ENCODE peak calls at places on chromosomes 6 and 20, in five cellular contexts. Q, R, A, U and B are unnamed samples.

GRCh38 chr6:44223471-44224153 is at the start of gene SLC29A1:
- DNase-seq in R (no peak), U (peak; percentile 76), A (peak; percentile 97), Q (peak; percentile 76), B (peak; percentile 83)

GRCh38 chr20:15832512-15832911 is 740.7 kb downstream of the KIF16B start:
- DNase-seq in Q (no peak), A (no peak), R (no peak), U (no peak), B (no peak)

GRCh38 chr20:11112837-11113236 is 439.0 kb upstream of the JAG1 start:
- DNase-seq in Q (no peak), U (no peak), R (no peak), A (no peak), B (no peak)

GRCh38 chr6:148200302-148200701 is 142.3 kb upstream of the SASH1 start:
- DNase-seq in Q (no peak), A (no peak), U (peak; percentile 68), R (no peak), B (peak; percentile 88)

GRCh38 chr20:63530788-63531160 is 6.4 kb downstream of the PTK6 start:
- DNase-seq in U (peak; percentile 53), R (no peak), A (no peak), Q (no peak), B (no peak)

GRCh38 chr20:17630151-17630805 is 51.8 kb downstream of the RRBP1 start:
- DNase-seq in A (no peak), Q (no peak), U (no peak), R (no peak), B (no peak)

GRCh38 chr6:157791461-157791860 is 31.6 kb upstream of the SNX9 start:
- DNase-seq in A (no peak), Q (no peak), R (no peak), U (peak; percentile 49), B (no peak)

GRCh38 chr6:85416766-85417165 is 33.1 kb upstream of the NT5E start:
- DNase-seq in Q (no peak), R (no peak), A (no peak), U (no peak), B (no peak)

GRCh38 chr6:168441434-168442391 is 729 bp downstream of the SMOC2 start:
- DNase-seq in R (no peak), U (no peak), Q (no peak), A (no peak), B (no peak)

GRCh38 chr20:23047738-23048214 is 1.7 kb downstream of the THBD start:
- DNase-seq in R (no peak), U (peak; percentile 46), A (no peak), Q (no peak), B (peak; percentile 31)

GRCh38 chr6:29617782-29618557 is 15.0 kb downstream of the GABBR1 start:
- DNase-seq in U (no peak), A (peak; percentile 82), Q (peak; percentile 15), R (no peak), B (no peak)

GRCh38 chr20:57662313-57663240 is 42.4 kb upstream of the ZBP1 start:
- DNase-seq in U (peak; percentile 22), A (no peak), Q (no peak), R (peak; percentile 72), B (no peak)
- H3K4me3 ChIP-seq in U (no peak overlapping the region), A (no peak overlapping the region), Q (no peak overlapping the region), R (no peak overlapping the region), B (no peak overlapping the region)

GRCh38 chr6:188821-189655 is 103.2 kb upstream of the DUSP22 start:
- DNase-seq in U (peak; percentile 85), R (peak; percentile 89), A (peak; percentile 82), Q (peak; percentile 74), B (peak; percentile 91)
- TF ChIP-seq POLR2A in U (no peak), R (no peak), A (no peak), Q (no peak), B (no peak)

GRCh38 chr6:3208096-3208774 is 19.2 kb downstream of the TUBB2B start:
- DNase-seq in A (no peak), U (no peak), Q (no peak), R (no peak), B (no peak)
- H3K4me3 ChIP-seq in A (no peak overlapping the region), U (no peak overlapping the region), Q (no peak overlapping the region), R (no peak overlapping the region), B (no peak overlapping the region)

GRCh38 chr6:152380993-152381898 is 255.9 kb downstream of the SYNE1 start:
- DNase-seq in R (peak; percentile 87), A (no peak), U (peak; percentile 41), Q (peak; percentile 63), B (peak; percentile 88)

GRCh38 chr6:152378154-152378553 is 259.0 kb downstream of the SYNE1 start:
- DNase-seq in Q (no peak), U (no peak), A (no peak), R (no peak), B (no peak)

GRCh38 chr6:152386131-152386530 is 251.0 kb downstream of the SYNE1 start:
- DNase-seq in U (no peak), R (no peak), A (no peak), Q (no peak), B (no peak)

GRCh38 chr6:152375200-152375599 is 262.0 kb downstream of the SYNE1 start:
- DNase-seq in A (no peak), Q (no peak), R (no peak), U (no peak), B (no peak)

DNA sequence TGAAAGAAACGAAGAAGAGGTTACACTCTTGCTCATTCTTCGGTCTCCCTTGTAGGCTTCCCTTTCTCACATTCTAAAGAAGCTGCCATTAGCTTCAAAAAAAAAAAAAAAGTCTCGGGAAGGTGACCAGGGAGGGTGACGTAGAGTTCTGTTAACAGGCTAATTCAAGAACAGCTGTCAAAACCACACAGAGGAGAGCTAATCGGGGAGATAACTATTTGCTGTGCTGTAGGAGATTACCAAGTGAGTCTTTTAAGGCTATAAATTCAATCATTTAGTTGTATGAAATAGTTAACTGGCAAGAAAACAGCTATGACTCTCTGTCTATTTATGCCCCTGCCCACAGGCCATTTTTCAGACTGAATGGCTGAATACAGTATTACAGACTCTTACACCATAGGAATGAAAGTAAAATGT is 256.8 kb downstream of the SYNE1 start:
- DNase-seq in Q (no peak), R (no peak), A (no peak), U (no peak), B (no peak)
- TF ChIP-seq POLR2A in Q (no peak), R (no peak), A (no peak), U (no peak), B (no peak)

DNA sequence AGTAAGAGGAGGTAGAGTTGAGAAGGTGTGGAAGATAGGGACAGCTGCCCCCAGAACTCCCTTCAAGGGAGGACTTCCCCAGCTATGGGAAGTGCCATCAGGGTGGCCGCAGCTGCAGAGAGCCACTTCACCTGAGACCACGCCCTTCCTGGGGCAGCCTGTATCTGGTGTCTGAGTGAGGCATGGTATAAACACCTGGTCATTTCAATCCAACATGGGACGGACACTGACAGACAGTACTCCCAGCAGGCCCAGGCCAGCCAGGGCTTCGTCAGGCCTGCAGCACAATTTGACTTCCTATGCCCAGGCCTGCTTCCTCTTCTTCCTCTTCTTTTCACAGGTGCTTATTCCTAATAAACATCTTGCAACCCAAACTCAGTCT is 4.5 kb downstream of the SOX12 start:
- DNase-seq in R (no peak), U (no peak), Q (no peak), A (no peak), B (peak; percentile 34)
- H3K4me3 ChIP-seq in R (no peak overlapping the region), U (no peak overlapping the region), Q (no peak overlapping the region), A (no peak overlapping the region), B (no peak overlapping the region)

DNA sequence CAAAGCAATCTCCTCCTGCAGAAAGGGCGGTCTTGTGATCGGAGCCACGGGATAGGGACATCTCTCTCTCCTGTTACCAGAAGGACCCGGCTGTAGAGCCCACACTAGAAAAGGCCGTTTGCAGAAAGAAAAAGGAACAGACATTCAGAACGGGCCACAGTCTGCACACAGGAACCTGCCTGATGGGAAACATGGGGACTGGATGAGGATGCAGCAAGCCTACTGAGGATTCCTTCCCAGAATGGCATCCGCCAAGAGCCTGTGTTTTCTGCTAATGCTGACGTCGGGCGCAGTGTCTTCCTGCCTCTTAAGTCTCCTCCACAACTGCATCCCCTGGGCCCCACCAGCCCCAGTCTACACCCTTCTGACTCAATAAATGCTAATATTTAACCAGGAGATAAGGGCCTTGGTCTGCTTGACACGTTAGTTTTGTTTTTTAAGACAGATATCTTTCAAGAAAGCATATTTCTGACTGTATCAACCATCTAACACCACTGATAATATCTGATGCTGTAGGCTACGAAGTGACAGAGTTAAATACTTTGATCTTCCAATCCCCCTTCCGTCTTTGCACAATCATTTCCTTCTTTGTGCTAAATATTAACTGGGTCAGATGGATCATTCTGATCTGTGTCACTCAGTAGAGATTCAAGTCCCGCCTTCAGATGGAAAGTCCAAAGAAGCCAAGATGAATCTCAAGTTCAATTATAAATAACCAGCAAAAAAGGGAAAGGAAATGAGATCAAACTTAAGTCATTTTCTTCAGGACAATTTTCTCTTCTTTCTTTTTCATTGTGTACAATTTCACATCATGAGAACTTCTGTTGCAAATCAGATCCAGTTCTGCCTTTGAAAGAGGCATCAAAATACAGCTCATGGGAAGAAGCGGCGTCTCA is 20.7 kb downstream of the FAM50B start:
- DNase-seq in A (no peak), Q (peak; percentile 56), U (peak; percentile 65), R (peak; percentile 63), B (no peak)
- TF ChIP-seq POLR2A in A (no peak), Q (no peak), U (no peak), R (no peak), B (no peak)

DNA sequence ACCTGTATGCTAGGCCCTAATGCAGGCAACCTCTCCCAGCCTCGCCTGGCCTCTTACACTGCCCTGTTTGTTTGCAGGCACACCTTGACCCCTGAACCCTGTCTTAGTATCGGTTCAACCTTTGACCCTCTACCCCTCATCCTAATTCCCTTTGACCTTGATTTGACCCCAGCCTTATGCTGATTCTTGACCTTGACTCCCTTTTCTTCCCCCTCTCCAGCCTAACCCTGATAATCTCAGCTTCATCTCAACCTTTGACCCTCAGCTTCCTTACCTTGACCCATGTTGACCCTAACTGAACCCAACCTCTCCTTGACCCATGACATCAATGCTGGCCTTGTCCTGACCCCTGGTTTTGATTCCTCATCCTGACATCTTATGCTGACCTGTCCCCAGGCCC is 33.8 kb downstream of the UQCC2 start:
- DNase-seq in U (no peak), A (no peak), R (no peak), Q (no peak), B (no peak)
- H3K4me3 ChIP-seq in U (no peak overlapping the region), A (no peak overlapping the region), R (no peak overlapping the region), Q (no peak overlapping the region), B (no peak overlapping the region)

DNA sequence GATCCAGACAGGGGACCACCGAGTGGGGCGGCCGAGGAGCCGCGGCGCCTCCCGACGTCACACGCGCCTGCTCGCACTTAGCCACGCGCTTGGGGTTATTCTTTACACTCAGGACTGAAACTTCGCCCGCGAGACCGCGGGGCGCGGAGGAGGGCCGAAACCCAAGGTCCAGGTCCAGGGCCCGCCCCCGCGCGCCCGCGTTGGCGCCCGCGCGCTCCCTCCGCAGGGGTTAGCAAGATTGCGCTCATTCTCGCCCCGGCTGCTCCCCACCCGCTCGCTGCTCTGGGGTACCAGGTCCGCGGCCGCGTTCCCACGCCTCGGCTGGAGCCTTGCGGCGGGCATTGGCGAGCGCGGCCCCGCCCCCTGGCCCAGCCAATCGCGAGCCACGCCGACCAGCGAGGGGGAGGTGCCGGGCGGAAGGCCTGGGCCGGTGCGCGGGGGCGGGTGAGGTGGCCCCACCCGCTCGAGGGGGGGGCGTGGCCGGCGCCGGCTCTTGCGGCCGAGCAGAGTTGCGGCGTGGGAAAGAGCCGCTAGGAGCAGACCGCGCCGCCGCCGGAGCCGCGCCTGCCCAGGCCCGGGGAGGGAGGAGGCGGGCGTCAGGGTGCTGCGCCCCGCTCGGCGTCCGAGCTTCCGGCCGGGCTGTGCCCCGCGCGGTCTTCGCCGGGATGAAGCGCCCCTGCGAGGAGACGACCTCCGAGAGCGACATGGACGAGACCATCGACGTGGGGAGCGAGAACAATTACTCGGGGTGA is at the start of gene HEY2:
- DNase-seq in A (peak; percentile 99), R (peak; percentile 93), Q (peak; percentile 72), U (peak; percentile 95), B (peak; percentile 97)
- TF ChIP-seq POLR2A in A (no peak), R (no peak), Q (no peak), U (no peak), B (peak; percentile 96)